ENCODE peak calls at places on chromosomes 11 and 22, in six cellular contexts. One of them, this sample, is unnamed.

GRCh38 chr11:62611705-62612365 is 740 bp downstream of the EML3 start:
- DNase-seq in K562: peak
- DNase-seq in HepG2: no peak
- DNase-seq in WTC11: peak
- DNase-seq in GM12878: no peak
- DNase-seq in H1: peak
- DNase-seq in this sample: peak

GRCh38 chr11:45662665-45663485 is 2.5 kb downstream of the CHST1 start:
- DNase-seq in H1: no peak
- DNase-seq in HepG2: peak
- DNase-seq in WTC11: no peak
- DNase-seq in K562: peak
- DNase-seq in GM12878: no peak
- DNase-seq in this sample: peak

GRCh38 chr22:43345356-43345755 is 2.2 kb upstream of the SCUBE1 start:
- DNase-seq in K562: no peak
- DNase-seq in GM12878: no peak
- DNase-seq in HepG2: no peak
- DNase-seq in H1: no peak
- DNase-seq in WTC11: no peak
- DNase-seq in this sample: no peak

GRCh38 chr11:77093056-77093891 is 9.4 kb upstream of the OMP start:
- DNase-seq in K562: no peak
- DNase-seq in GM12878: no peak
- DNase-seq in HepG2: no peak
- DNase-seq in H1: no peak
- DNase-seq in WTC11: no peak
- DNase-seq in this sample: no peak

GRCh38 chr11:124543145-124543544 is 309 bp downstream of the OR8B12 start:
- DNase-seq in H1: no peak
- DNase-seq in WTC11: no peak
- DNase-seq in HepG2: no peak
- DNase-seq in GM12878: no peak
- DNase-seq in K562: no peak
- DNase-seq in this sample: no peak

GRCh38 chr11:69241844-69242582 is 51.9 kb upstream of the MYEOV start:
- DNase-seq in H1: no peak
- DNase-seq in WTC11: no peak
- DNase-seq in K562: no peak
- DNase-seq in GM12878: no peak
- DNase-seq in HepG2: no peak
- DNase-seq in this sample: no peak

GRCh38 chr11:45411221-45411946 is 125.2 kb upstream of the SYT13 start:
- DNase-seq in GM12878: no peak
- DNase-seq in WTC11: no peak
- DNase-seq in HepG2: no peak
- DNase-seq in H1: no peak
- DNase-seq in K562: no peak
- DNase-seq in this sample: peak

GRCh38 chr11:114279778-114280532 is 16.2 kb upstream of the NNMT start:
- DNase-seq in GM12878: no peak
- DNase-seq in WTC11: no peak
- DNase-seq in H1: peak
- DNase-seq in HepG2: no peak
- DNase-seq in K562: no peak
- DNase-seq in this sample: no peak

GRCh38 chr11:2570841-2571597 is 126.2 kb downstream of the KCNQ1 start:
- DNase-seq in WTC11: no peak
- DNase-seq in HepG2: no peak
- DNase-seq in H1: no peak
- DNase-seq in K562: no peak
- DNase-seq in GM12878: no peak
- DNase-seq in this sample: no peak

GRCh38 chr11:75420224-75421034 is 12.6 kb downstream of the KLHL35 start:
- DNase-seq in K562: peak
- DNase-seq in WTC11: no peak
- DNase-seq in H1: no peak
- DNase-seq in HepG2: no peak
- DNase-seq in GM12878: no peak
- DNase-seq in this sample: no peak

GRCh38 chr22:47210112-47210657 is 447.7 kb downstream of the TBC1D22A start:
- DNase-seq in WTC11: no peak
- DNase-seq in H1: peak
- DNase-seq in GM12878: no peak
- DNase-seq in K562: no peak
- DNase-seq in HepG2: no peak
- DNase-seq in this sample: no peak

GRCh38 chr11:55707029-55707428 is 45.0 kb downstream of the OR4C6 start:
- DNase-seq in WTC11: no peak
- DNase-seq in H1: no peak
- DNase-seq in GM12878: peak
- DNase-seq in K562: peak
- DNase-seq in HepG2: peak
- DNase-seq in this sample: peak

DNA sequence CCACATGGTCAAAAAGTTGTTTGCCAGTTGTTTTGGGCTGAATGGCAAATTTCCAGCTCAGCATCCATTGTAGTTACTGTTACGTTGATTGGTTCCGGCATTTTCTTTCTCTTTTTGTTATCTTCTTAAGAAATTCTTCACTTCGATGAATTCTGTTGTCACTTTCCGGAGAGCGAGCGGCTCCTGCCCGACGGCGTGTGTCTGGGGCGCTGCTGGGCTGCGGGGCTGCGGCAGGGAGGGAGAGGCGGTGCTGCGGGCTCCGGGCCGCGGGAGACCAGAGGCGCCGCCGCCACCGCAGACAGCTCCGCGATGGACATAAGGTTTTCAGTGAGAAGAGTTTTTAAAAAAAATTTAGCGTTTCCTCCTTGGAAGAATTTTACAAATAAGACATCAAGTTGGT is 117.4 kb downstream of the RRM1 start:
- DNase-seq in H1: peak
- DNase-seq in K562: no peak
- DNase-seq in WTC11: peak
- DNase-seq in HepG2: no peak
- DNase-seq in GM12878: no peak
- DNase-seq in this sample: peak
- TF ChIP-seq CREB1 in H1: no peak
- TF ChIP-seq CREB1 in K562: no peak
- TF ChIP-seq CREB1 in WTC11: no peak
- TF ChIP-seq CREB1 in HepG2: no peak
- TF ChIP-seq CREB1 in GM12878: no peak
- TF ChIP-seq CREB1 in this sample: no peak

GRCh38 chr11:111912535-111912934 is at the start of gene HSPB2:
- DNase-seq in GM12878: no peak
- DNase-seq in H1: no peak
- DNase-seq in HepG2: no peak
- DNase-seq in WTC11: no peak
- DNase-seq in K562: no peak
- DNase-seq in this sample: peak
- TF ChIP-seq CREB1 in GM12878: no peak
- TF ChIP-seq CREB1 in H1: no peak
- TF ChIP-seq CREB1 in HepG2: no peak
- TF ChIP-seq CREB1 in WTC11: no peak
- TF ChIP-seq CREB1 in K562: no peak
- TF ChIP-seq CREB1 in this sample: no peak

GRCh38 chr11:44004452-44004833 is 43.3 kb upstream of the ACCSL start:
- DNase-seq in GM12878: no peak
- DNase-seq in H1: no peak
- DNase-seq in K562: no peak
- DNase-seq in WTC11: no peak
- DNase-seq in HepG2: no peak
- DNase-seq in this sample: no peak
- TF ChIP-seq CREB1 in GM12878: no peak
- TF ChIP-seq CREB1 in H1: no peak
- TF ChIP-seq CREB1 in K562: no peak
- TF ChIP-seq CREB1 in WTC11: no peak
- TF ChIP-seq CREB1 in HepG2: no peak
- TF ChIP-seq CREB1 in this sample: no peak

GRCh38 chr11:35223429-35223828 is 84.5 kb downstream of the CD44 start:
- DNase-seq in H1: no peak
- DNase-seq in GM12878: no peak
- DNase-seq in HepG2: no peak
- DNase-seq in K562: no peak
- DNase-seq in WTC11: no peak
- DNase-seq in this sample: peak
- TF ChIP-seq CREB1 in H1: no peak
- TF ChIP-seq CREB1 in GM12878: no peak
- TF ChIP-seq CREB1 in HepG2: no peak
- TF ChIP-seq CREB1 in K562: no peak
- TF ChIP-seq CREB1 in WTC11: no peak
- TF ChIP-seq CREB1 in this sample: no peak

GRCh38 chr11:44348114-44348513 is 38.2 kb upstream of the ALX4 start:
- DNase-seq in GM12878: no peak
- DNase-seq in HepG2: no peak
- DNase-seq in K562: no peak
- DNase-seq in H1: no peak
- DNase-seq in WTC11: no peak
- DNase-seq in this sample: no peak

GRCh38 chr11:44351006-44351660 is 41.2 kb upstream of the ALX4 start:
- DNase-seq in H1: no peak
- DNase-seq in K562: no peak
- DNase-seq in GM12878: peak
- DNase-seq in WTC11: no peak
- DNase-seq in HepG2: no peak
- DNase-seq in this sample: no peak

GRCh38 chr11:44349328-44349727 is 39.4 kb upstream of the ALX4 start:
- DNase-seq in WTC11: no peak
- DNase-seq in H1: no peak
- DNase-seq in HepG2: no peak
- DNase-seq in K562: no peak
- DNase-seq in GM12878: no peak
- DNase-seq in this sample: no peak

GRCh38 chr11:44348721-44349120 is 38.8 kb upstream of the ALX4 start:
- DNase-seq in HepG2: no peak
- DNase-seq in K562: no peak
- DNase-seq in WTC11: no peak
- DNase-seq in GM12878: no peak
- DNase-seq in H1: no peak
- DNase-seq in this sample: no peak

DNA sequence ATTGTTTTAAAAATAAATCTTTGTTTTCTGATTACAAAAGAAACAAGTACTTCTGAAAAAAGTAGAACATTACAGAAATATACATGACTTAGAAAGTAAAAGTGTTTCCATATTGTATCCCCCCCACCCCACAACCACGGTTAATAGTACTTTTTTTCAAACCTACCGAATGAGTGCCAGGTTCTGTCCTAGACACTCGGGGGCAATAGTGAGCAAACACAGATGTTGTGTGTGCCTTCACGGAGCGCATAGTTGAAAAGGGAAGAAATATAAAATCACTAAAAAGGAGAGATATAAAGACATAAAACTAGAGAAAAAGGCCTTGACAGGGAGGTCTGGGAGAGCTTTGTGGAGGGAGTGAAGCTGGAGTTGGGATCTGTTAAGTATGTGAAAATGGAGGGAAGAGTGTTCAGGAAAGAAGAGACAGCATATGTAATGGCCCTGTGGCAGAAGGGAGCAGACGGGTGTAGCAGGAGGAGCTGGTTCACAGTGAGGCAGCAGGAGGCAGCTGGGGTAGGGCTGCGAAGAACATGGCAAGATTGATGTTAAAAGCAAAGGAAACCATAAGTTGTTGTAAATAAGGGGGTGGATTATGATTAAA is 42.1 kb upstream of the ALX4 start:
- DNase-seq in K562: peak
- DNase-seq in H1: no peak
- DNase-seq in WTC11: no peak
- DNase-seq in HepG2: no peak
- DNase-seq in GM12878: no peak
- DNase-seq in this sample: peak
- TF ChIP-seq CREB1 in K562: no peak
- TF ChIP-seq CREB1 in H1: no peak
- TF ChIP-seq CREB1 in WTC11: no peak
- TF ChIP-seq CREB1 in HepG2: no peak
- TF ChIP-seq CREB1 in GM12878: no peak
- TF ChIP-seq CREB1 in this sample: no peak

DNA sequence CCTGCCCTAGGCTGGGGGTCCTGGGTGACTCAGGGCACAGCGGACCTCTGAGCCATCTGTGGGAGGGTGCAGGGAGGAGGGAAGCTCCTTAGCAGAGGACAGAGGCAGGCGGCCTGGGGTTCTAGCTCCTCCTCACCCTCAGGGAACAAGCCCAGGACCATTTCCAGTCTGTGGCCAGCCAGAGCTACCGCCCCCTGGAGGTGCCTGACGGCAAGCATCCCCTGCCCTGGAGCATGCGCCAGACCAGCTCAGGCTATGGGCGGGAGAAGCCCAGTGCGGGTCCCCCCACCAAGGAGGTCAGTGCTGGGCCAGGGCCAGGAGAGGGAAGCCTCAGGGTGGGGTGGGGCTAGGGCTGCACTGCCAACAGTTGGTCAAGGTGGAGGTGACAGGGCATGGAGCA is 26.0 kb upstream of the LRRC10B start:
- DNase-seq in HepG2: no peak
- DNase-seq in GM12878: no peak
- DNase-seq in K562: peak
- DNase-seq in WTC11: peak
- DNase-seq in H1: peak
- DNase-seq in this sample: peak
- TF ChIP-seq CREB1 in HepG2: no peak
- TF ChIP-seq CREB1 in GM12878: no peak
- TF ChIP-seq CREB1 in K562: no peak
- TF ChIP-seq CREB1 in WTC11: no peak
- TF ChIP-seq CREB1 in H1: peak
- TF ChIP-seq CREB1 in this sample: no peak

DNA sequence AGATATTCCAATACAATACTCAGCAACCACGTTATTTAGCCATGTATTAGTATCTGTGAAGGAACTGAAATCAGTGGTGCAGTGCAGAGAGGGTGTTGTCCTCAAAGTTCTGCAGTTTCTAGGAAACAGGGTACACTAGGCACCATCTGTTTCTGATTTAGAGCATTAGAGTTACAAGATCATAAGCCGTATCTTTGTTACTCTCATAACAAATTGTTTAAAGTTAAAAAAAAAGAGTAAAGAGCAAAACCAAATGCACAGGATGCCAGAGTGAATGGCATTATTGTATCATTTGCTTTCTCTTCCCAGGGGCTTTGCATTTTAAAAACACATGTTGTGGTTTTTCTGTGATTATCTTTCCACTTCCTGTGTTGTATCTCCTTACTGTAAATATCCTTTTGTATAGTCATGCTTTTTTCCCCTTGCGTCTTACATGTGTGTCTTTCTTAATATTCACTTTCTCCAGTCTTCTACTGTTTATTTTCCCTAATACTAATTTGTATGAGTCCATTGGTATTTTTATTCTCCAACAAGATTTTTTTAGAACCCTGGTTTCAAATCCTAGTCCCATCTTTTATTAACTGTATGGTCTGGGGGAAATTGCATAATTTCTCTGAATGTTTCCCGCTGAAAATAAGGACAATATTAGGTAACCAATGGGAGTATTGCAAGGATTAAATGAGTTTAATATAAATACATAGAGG is 15.2 kb upstream of the NUP160 start:
- DNase-seq in GM12878: no peak
- DNase-seq in WTC11: no peak
- DNase-seq in HepG2: no peak
- DNase-seq in H1: no peak
- DNase-seq in K562: peak
- DNase-seq in this sample: no peak
- TF ChIP-seq CREB1 in GM12878: no peak
- TF ChIP-seq CREB1 in WTC11: no peak
- TF ChIP-seq CREB1 in HepG2: no peak
- TF ChIP-seq CREB1 in H1: no peak
- TF ChIP-seq CREB1 in K562: no peak
- TF ChIP-seq CREB1 in this sample: no peak